ENCODE peak calls at places on chromosome 9, in four cellular contexts. T, R, O and M are unnamed samples.

GRCh38 chr9:110123364-110124095 is 84.4 kb downstream of the C9orf152 start:
- DNase-seq in T (no peak), R (no peak), O (no peak), M (no peak)

GRCh38 chr9:88092699-88093359 is 45.4 kb downstream of the SPATA31C2 start:
- DNase-seq in T (no peak), R (no peak), O (no peak), M (no peak)

GRCh38 chr9:126203313-126203712 is 123.3 kb upstream of the MVB12B start:
- DNase-seq in T (no peak), R (peak), O (no peak), M (no peak)

GRCh38 chr9:82903503-82903902 is 159.4 kb downstream of the RASEF start:
- DNase-seq in T (no peak), R (no peak), O (no peak), M (no peak)

GRCh38 chr9:6433405-6433804 is 20.4 kb downstream of the UHRF2 start:
- DNase-seq in T (no peak), R (no peak), O (no peak), M (no peak)

GRCh38 chr9:100011062-100011681 is 87.6 kb downstream of the ERP44 start:
- DNase-seq in T (no peak), R (peak), O (peak), M (no peak)

GRCh38 chr9:6215562-6215961 is at the start of gene IL33:
- DNase-seq in T (no peak), R (no peak), O (peak), M (no peak)

GRCh38 chr9:4170231-4170630 is 129.6 kb downstream of the GLIS3 start:
- DNase-seq in T (no peak), R (no peak), O (no peak), M (no peak)

GRCh38 chr9:94823710-94824109 is 97.2 kb downstream of the AOPEP start:
- DNase-seq in T (no peak), R (no peak), O (no peak), M (no peak)

GRCh38 chr9:73357607-73358006 is 205.9 kb downstream of the ANXA1 start:
- DNase-seq in T (no peak), R (peak), O (no peak), M (no peak)
- TF ChIP-seq USF2 in T (no peak), R (no peak), O (no peak), M (no peak)

DNA sequence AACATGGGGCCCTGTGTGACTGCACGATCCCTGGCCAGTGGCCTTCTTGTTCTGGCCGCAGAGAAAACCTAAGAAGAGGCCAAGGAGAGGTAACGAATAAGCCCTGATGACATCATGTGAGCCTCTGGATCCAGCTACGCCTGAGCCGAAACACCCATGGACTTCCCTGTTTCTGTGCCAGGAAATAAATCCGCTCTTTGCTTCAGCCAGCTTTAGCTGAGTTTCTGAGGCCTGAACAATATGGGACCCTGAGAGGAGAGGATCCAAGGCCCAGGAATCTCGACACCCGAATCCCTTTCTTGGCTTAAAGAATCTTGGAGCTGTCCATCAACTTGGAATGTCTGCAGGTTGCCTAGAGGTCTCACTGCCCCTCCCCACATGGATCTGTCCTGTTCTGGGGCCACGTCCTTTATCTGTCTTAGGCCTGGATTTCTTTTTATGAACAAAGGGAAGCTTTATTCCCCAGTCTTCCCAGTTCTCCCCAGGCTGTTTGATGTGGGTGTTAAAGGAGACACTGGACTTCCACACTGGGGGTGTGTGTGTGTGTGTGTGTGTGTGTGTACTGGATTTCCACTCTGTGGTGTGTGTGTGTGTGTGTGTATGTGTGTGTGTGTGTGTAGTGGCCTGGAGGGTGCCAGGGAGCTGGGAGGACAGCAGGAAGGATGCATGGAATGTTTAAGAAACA is 13.7 kb downstream of the IER5L start:
- DNase-seq in T (no peak), R (no peak), O (no peak), M (no peak)
- TF ChIP-seq TEAD4 in T (no peak), R (no peak), O (no peak), M (no peak)

DNA sequence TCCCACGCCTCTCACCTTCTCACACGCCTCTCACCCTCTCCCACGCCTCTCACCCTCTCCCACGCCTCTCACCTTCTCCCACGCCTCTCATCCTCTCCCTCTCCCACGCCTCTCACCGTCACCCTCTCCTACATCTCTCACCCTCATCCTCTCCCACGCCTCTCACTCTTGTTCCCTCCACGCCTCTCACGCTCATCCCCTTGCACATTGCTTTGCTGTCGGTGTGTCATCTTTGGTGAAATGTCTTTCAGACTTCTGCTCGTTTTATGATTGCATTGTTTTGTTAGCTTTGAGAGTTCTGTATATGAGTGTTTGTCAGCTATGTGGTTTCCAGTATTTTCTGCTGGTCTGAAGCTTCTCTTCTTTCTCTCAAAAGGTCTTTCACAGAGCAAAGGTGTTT is 102.7 kb downstream of the EHMT1 start:
- DNase-seq in T (no peak), R (no peak), O (no peak), M (no peak)
- TF ChIP-seq USF2 in T (no peak), R (no peak), O (no peak), M (no peak)

GRCh38 chr9:36677611-36678010 is 104.9 kb downstream of the MELK start:
- DNase-seq in T (no peak), R (no peak), O (peak), M (no peak)

GRCh38 chr9:36676823-36677521 is 104.3 kb downstream of the MELK start:
- DNase-seq in T (no peak), R (no peak), O (peak), M (no peak)

GRCh38 chr9:36679710-36680109 is 107.0 kb downstream of the MELK start:
- DNase-seq in T (no peak), R (no peak), O (no peak), M (no peak)
- TF ChIP-seq TEAD4 in T (no peak), R (no peak), O (no peak), M (no peak)

GRCh38 chr9:91361294-91362201 is at the start of gene AUH:
- DNase-seq in T (peak), R (peak), O (peak), M (peak)
- TF ChIP-seq USF2 in T (no peak), R (no peak), O (no peak), M (no peak)